ENCODE peak calls at places on chromosome 6, in five cellular contexts. E, H, N, M and T are unnamed samples.

GRCh38 chr6:82248233-82248735 is 740 bp upstream of the IBTK start:
- DNase-seq in H (peak; percentile 52), M (no peak), N (no peak), E (no peak), T (no peak)

GRCh38 chr6:21469213-21469612 is 124.3 kb upstream of the SOX4 start:
- DNase-seq in E (no peak), M (no peak), N (no peak), H (no peak), T (no peak)

GRCh38 chr6:88670369-88670768 is 293.0 kb downstream of the RNGTT start:
- DNase-seq in H (no peak), M (no peak), N (no peak), E (no peak), T (no peak)

GRCh38 chr6:82818727-82819126 is 246.9 kb downstream of the UBE3D start:
- DNase-seq in H (peak; percentile 62), N (no peak), E (no peak), M (no peak), T (no peak)

GRCh38 chr6:56023829-56024228 is 148.4 kb upstream of the BMP5 start:
- DNase-seq in M (no peak), E (no peak), N (no peak), H (no peak), T (no peak)

GRCh38 chr6:7078856-7079255 is 28.9 kb upstream of the RREB1 start:
- DNase-seq in H (no peak), E (no peak), M (no peak), N (no peak), T (no peak)

GRCh38 chr6:169994734-169995133 is 243.3 kb downstream of the ERMARD start:
- DNase-seq in M (no peak), H (no peak), E (no peak), N (no peak), T (no peak)

GRCh38 chr6:130138116-130138908 is 84.4 kb downstream of the SAMD3 start:
- DNase-seq in E (no peak), M (no peak), N (no peak), H (no peak), T (no peak)

DNA sequence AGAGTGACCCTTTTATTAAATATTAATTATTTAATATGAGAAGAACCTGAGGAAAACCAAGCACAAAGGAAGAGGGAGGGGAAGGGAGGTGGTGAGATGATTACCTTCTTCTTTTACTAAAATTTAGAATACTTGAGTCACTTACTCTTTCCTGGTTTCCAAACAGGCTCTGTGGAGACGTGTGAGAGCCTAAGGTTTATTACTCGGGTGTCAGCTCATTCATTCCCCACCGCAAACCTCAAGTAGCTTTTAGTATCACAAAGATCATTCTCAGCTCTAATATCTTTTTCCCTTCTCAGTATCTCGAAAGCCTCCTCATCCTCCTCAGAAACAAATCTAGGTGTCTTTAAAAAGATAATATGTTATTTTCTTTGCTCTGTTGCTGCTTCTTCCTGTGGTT is 497.2 kb upstream of the JARID2 start:
- DNase-seq in N (no peak), M (no peak), H (no peak), E (no peak), T (no peak)
- TF ChIP-seq CTCF in N (no peak), M (no peak), H (no peak), E (no peak), T (no peak)

DNA sequence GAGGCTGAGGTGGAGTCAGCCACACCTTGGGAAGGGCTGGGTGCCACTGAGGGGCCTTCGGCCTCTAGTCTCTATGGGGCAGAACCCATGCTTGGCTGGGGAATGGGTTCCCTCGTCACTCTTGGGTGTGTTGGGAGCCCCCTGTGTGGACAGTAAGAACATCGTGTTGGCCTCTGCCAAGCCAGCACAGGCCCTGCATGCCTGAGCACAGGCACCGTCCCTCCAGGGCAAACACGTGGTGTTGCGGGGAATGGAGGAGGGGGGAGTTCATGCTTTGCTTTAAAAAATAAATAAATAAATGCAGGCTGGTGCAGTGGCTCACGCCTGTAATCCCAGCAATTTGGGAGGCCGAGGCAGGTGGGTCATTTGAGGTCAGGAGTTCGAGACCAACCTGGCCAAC is 63.0 kb downstream of the EZR start:
- DNase-seq in H (no peak), M (no peak), E (no peak), N (no peak), T (no peak)
- TF ChIP-seq CTCF in H (no peak), M (no peak), E (no peak), N (no peak), T (no peak)

DNA sequence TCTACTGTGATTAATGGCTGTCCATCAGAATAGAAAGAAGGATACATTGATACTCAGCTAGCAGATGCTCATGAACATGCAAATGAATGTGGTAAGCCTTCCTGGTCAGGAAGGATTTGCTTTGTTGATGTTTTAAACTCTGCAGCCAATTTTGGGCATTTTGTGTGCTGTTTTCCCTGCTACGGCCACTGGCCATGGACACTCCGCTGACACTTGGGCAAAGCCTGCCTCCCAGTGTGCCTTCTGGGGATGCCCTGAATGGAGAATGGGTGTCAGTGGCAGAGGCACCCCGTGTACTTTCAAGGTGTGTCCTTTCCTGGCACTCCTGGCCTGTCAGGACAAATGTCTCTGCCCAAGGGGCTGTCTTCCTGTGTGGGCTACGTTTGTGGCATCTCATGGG is 113.1 kb downstream of the SOBP start:
- DNase-seq in H (no peak), M (no peak), E (no peak), N (no peak), T (no peak)
- TF ChIP-seq CTCF in H (no peak), M (no peak), E (no peak), N (no peak), T (no peak)

GRCh38 chr6:159838020-159838744 is 38.1 kb downstream of the PNLDC1 start:
- DNase-seq in E (no peak), M (no peak), N (no peak), H (no peak), T (no peak)

GRCh38 chr6:159844737-159845645 is 44.9 kb downstream of the PNLDC1 start:
- DNase-seq in H (no peak), M (no peak), E (no peak), N (no peak), T (no peak)

GRCh38 chr6:159837511-159837910 is 37.4 kb downstream of the PNLDC1 start:
- DNase-seq in M (no peak), N (no peak), H (no peak), E (no peak), T (no peak)

GRCh38 chr6:159837141-159837490 is 37.0 kb downstream of the PNLDC1 start:
- DNase-seq in M (no peak), H (no peak), E (no peak), N (no peak), T (no peak)

DNA sequence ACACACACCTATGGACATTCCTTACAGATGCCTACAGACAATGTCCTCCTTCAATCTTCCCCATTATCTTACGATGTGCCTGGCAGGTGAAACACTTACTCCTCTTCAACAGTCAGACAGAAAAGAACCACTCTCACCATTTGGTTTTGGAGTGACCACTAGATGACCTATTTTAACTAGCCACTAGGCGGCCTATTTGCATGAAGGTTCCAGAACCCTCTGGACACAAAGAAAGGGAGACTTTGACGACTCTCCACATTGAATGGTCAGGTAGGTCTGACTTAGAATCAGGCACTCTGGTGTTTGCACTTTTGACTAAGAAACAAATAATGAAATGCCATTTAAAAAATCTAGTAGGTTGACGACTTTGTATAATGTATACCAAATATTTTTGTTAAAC is 42.0 kb downstream of the PNLDC1 start:
- DNase-seq in H (peak; percentile 28), E (no peak), M (no peak), N (no peak), T (no peak)
- TF ChIP-seq CTCF in H (peak; percentile 56), E (peak; percentile 66), M (no peak), N (no peak), T (peak; percentile 40)

DNA sequence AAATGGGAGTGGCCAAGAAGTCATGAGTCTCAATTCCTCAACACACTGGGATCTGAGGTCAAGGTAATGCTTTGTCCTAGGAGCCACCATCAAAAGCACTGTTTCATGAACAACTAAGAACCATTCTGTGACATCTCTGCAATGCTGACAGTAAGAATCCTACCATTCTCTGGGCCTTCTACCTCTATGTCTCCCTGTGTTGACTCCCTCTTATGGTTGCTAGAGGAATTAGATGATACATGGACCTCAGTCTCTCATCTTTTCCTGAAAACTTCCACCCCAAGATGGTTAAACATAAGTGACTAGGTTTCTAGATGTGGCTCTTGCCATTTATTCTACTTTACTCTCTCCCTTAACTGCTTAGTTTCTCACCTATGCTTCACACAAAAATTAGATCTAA is 9.1 kb downstream of the MTRF1L start:
- DNase-seq in E (no peak), H (peak; percentile 36), M (no peak), N (no peak), T (no peak)
- TF ChIP-seq CTCF in E (peak; percentile 41), H (peak; percentile 47), M (no peak), N (no peak), T (peak; percentile 33)

GRCh38 chr6:71288228-71289038 is at the start of gene OGFRL1:
- DNase-seq in N (peak; percentile 84), M (peak; percentile 71), H (peak; percentile 76), E (peak; percentile 74), T (peak; percentile 61)
- TF ChIP-seq CTCF in N (no peak), M (no peak), H (no peak), E (no peak), T (peak; percentile 23)